ENCODE peak calls at places on chromosomes 3 and 15, in four cellular contexts. Y is pancreas, I is caudate nucleus, U is neural progenitor cell. K is an unnamed sample.

GRCh38 chr15:79179108-79179561 is 88.6 kb upstream of the RASGRF1 start:
- DNase-seq in Y (no peak), I (no peak), U (no peak), K (no peak)

GRCh38 chr3:157572559-157573270 is 69.5 kb upstream of the VEPH1 start:
- DNase-seq in I (no peak), Y (peak), U (peak), K (no peak)

GRCh38 chr3:104598848-104599501 is 767.7 kb upstream of the ALCAM start:
- DNase-seq in I (no peak), U (no peak), Y (no peak), K (no peak)

GRCh38 chr3:123802007-123802630 is 82.0 kb downstream of the MYLK start:
- DNase-seq in Y (no peak), U (no peak), I (no peak), K (no peak)

GRCh38 chr15:74383695-74384565 is 16.5 kb upstream of the CYP11A1 start:
- DNase-seq in I (no peak), U (no peak), Y (no peak), K (no peak)

GRCh38 chr3:98657429-98657828 is 64.0 kb upstream of the CPOX start:
- DNase-seq in Y (peak), U (peak), I (no peak), K (no peak)

GRCh38 chr3:134601539-134602439 is 49.0 kb downstream of the KY start:
- DNase-seq in U (peak), I (no peak), Y (no peak), K (no peak)

GRCh38 chr3:96863129-96863740 is 48.8 kb downstream of the EPHA6 start:
- DNase-seq in Y (no peak), U (peak), I (no peak), K (no peak)

GRCh38 chr3:37932505-37932904 is 58.1 kb upstream of the VILL start:
- DNase-seq in U (no peak), I (no peak), Y (no peak), K (no peak)

GRCh38 chr15:72585659-72586058 is 68.8 kb upstream of the GOLGA6B start:
- DNase-seq in Y (no peak), I (no peak), U (no peak), K (no peak)

GRCh38 chr3:72746412-72747411 is 101.5 kb downstream of the SHQ1 start:
- DNase-seq in U (no peak), Y (no peak), I (no peak), K (no peak)

GRCh38 chr3:139940622-139941021 is 5.6 kb downstream of the CLSTN2 start:
- DNase-seq in U (no peak), Y (no peak), I (no peak), K (no peak)

GRCh38 chr3:85821130-85821756 is 862.5 kb downstream of the CADM2 start:
- DNase-seq in I (peak), Y (peak), U (peak), K (no peak)

GRCh38 chr3:143124683-143125520 is 5.3 kb downstream of the CHST2 start:
- DNase-seq in U (peak), Y (no peak), I (no peak), K (no peak)

DNA sequence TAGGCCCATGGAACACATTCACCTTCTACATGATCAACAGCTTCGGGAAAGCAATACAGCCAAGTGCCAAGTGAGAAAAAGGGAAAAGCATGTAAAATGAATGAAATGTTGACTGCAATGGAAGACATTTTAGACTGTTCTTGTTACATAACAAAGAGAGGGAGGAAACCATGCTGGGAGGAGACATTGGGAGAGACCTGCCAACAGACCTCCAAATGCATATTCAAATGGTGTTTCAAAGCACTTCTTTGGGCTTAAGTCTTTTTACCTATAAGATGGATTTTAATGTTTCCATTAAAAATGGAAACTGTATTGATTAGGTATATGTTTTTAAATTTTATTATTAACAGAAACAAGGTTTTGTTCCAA is 350.0 kb upstream of the THBS1 start:
- DNase-seq in I (no peak), U (no peak), Y (no peak), K (no peak)
- H3K27ac ChIP-seq in I (no peak), U (no peak), Y (no peak), K (no peak)

GRCh38 chr3:149180057-149180573 is 41.5 kb downstream of the CP start:
- DNase-seq in U (no peak), I (no peak), Y (peak), K (no peak)
- H3K27ac ChIP-seq in U (no peak), I (no peak), Y (no peak), K (no peak)

GRCh38 chr3:33360136-33360825 is 79.9 kb downstream of the UBP1 start:
- DNase-seq in Y (no peak), I (no peak), U (no peak), K (no peak)

GRCh38 chr3:33364060-33364459 is 76.1 kb downstream of the UBP1 start:
- DNase-seq in U (no peak), Y (no peak), I (no peak), K (no peak)

GRCh38 chr3:33363113-33363800 is 76.9 kb downstream of the UBP1 start:
- DNase-seq in Y (no peak), U (no peak), I (no peak), K (no peak)

DNA sequence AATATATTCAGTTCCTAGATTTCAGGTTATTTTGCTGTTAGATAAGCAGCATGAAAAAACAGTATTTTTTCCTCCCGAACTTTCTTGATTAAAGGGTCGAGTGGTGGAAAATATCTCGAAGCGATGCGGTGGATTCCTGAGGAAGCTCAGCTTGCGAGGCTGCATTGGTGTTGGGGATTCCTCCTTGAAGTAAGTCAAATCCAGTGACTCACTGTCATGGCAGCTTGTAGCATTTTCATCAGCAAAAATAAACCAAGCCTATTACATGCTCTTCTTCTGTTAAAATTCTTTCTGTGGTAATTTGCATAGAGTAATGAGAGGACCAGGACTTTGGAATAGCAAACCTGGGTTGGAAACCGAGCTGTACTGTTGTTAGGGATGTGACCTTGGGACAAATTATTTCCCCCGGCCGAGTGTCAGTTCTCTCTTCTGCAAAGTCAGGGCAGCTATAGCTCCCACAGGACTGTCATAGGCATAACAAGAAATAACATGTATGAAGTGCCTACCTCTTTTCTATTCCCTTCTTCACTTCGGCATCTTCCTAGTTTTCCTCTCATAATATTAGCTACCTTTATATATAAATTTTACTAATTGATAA is 75.6 kb downstream of the UBP1 start:
- DNase-seq in U (no peak), I (no peak), Y (no peak), K (no peak)
- H3K27ac ChIP-seq in U (no peak), I (no peak), Y (no peak), K (no peak)

GRCh38 chr15:68982002-68982401 is 32.5 kb upstream of the NOX5 start:
- DNase-seq in I (no peak), U (no peak), Y (no peak), K (no peak)
- H3K27ac ChIP-seq in I (no peak), U (no peak), Y (no peak), K (no peak)

GRCh38 chr15:45378149-45378912 is at the start of gene GATM:
- DNase-seq in U (peak), I (peak), Y (peak), K (peak)
- H3K27ac ChIP-seq in U (no peak), I (peak), Y (peak), K (peak)

GRCh38 chr15:64070106-64070505 is 23.5 kb downstream of the CIAO2A start:
- DNase-seq in U (no peak), I (no peak), Y (no peak), K (no peak)
- H3K27ac ChIP-seq in U (no peak), I (no peak), Y (no peak), K (no peak)

GRCh38 chr15:82553846-82554245 is 13.6 kb upstream of the RPS17 start:
- DNase-seq in Y (no peak), I (no peak), U (no peak), K (no peak)

GRCh38 chr15:82554857-82555256 is 14.6 kb upstream of the RPS17 start:
- DNase-seq in I (no peak), Y (no peak), U (no peak), K (no peak)

GRCh38 chr15:82552861-82553260 is 12.6 kb upstream of the RPS17 start:
- DNase-seq in U (no peak), Y (no peak), I (no peak), K (no peak)

GRCh38 chr15:82556315-82557035 is 16.2 kb upstream of the RPS17 start:
- DNase-seq in U (no peak), Y (no peak), I (no peak), K (no peak)

GRCh38 chr15:82554351-82554750 is 14.1 kb upstream of the RPS17 start:
- DNase-seq in I (no peak), Y (no peak), U (no peak), K (no peak)
- H3K27ac ChIP-seq in I (peak), Y (no peak), U (no peak), K (peak)

GRCh38 chr3:185582871-185583270 is 3.2 kb upstream of the SENP2 start:
- DNase-seq in Y (no peak), U (no peak), I (no peak), K (no peak)

GRCh38 chr3:185584681-185585080 is 1.4 kb upstream of the SENP2 start:
- DNase-seq in Y (no peak), U (no peak), I (no peak), K (no peak)

GRCh38 chr3:185583925-185584324 is 2.2 kb upstream of the SENP2 start:
- DNase-seq in Y (no peak), U (peak), I (no peak), K (no peak)

GRCh38 chr3:185585523-185585861 is 603 bp upstream of the SENP2 start:
- DNase-seq in I (no peak), Y (no peak), U (no peak), K (no peak)

GRCh38 chr3:185582236-185582635 is 3.9 kb upstream of the SENP2 start:
- DNase-seq in U (peak), I (no peak), Y (no peak), K (no peak)
- H3K27ac ChIP-seq in U (peak), I (no peak), Y (no peak), K (no peak)

GRCh38 chr3:150725548-150725947 is 21.8 kb upstream of the ERICH6 start:
- DNase-seq in I (no peak), U (no peak), Y (no peak), K (no peak)
- H3K27ac ChIP-seq in I (no peak), U (no peak), Y (no peak), K (no peak)

K was measured in substantia nigra.